ENCODE peak calls at places on chromosomes 5 and 9, in four cellular contexts. Y is memory B cell, F is left cardiac atrium, E is DMS 273 treated with DMSO at 0.1 percent for 48 hours. D is an unnamed sample.

GRCh38 chr9:123544007-123544827 is 188.2 kb downstream of the CRB2 start:
- DNase-seq in Y (peak), F (no peak), E (no peak), D (peak)

GRCh38 chr9:123401879-123402513 is 46.0 kb downstream of the CRB2 start:
- DNase-seq in Y (no peak), F (no peak), E (peak), D (peak)

GRCh38 chr5:76953551-76954382 is 922 bp downstream of the CRHBP start:
- DNase-seq in Y (no peak), F (no peak), E (no peak), D (no peak)

GRCh38 chr5:128021411-128021810 is 62.2 kb upstream of the SLC12A2 start:
- DNase-seq in Y (no peak), F (no peak), E (no peak), D (no peak)

GRCh38 chr9:136552117-136552685 is 6.4 kb upstream of the NOTCH1 start:
- DNase-seq in Y (no peak), F (no peak), E (no peak), D (no peak)

GRCh38 chr5:35294976-35295375 is 64.7 kb upstream of the PRLR start:
- DNase-seq in Y (no peak), F (no peak), E (no peak), D (peak)

GRCh38 chr5:14305045-14305444 is 161.9 kb downstream of the TRIO start:
- DNase-seq in Y (no peak), F (no peak), E (no peak), D (no peak)

GRCh38 chr9:89528540-89528939 is 30.6 kb upstream of the SEMA4D start:
- DNase-seq in Y (no peak), F (no peak), E (no peak), D (no peak)

GRCh38 chr9:136546697-136547481 is 1.0 kb upstream of the NOTCH1 start:
- DNase-seq in Y (no peak), F (peak), E (no peak), D (peak)

GRCh38 chr9:115913666-115914065 is 239.9 kb upstream of the PAPPA start:
- DNase-seq in Y (no peak), F (no peak), E (no peak), D (no peak)

GRCh38 chr9:109249615-109250014 is 71.2 kb downstream of the EPB41L4B start:
- DNase-seq in Y (no peak), F (no peak), E (no peak), D (no peak)

GRCh38 chr5:154097031-154097430 is 58.3 kb downstream of the MFAP3 start:
- DNase-seq in Y (no peak), F (no peak), E (no peak), D (no peak)

GRCh38 chr9:130028493-130029222 is 14.3 kb downstream of the FNBP1 start:
- DNase-seq in Y (no peak), F (no peak), E (no peak), D (no peak)

GRCh38 chr5:175517824-175518450 is 39.6 kb downstream of the SFXN1 start:
- DNase-seq in Y (no peak), F (no peak), E (no peak), D (no peak)

GRCh38 chr9:114433720-114434255 is 46.0 kb upstream of the AKNA start:
- DNase-seq in Y (no peak), F (no peak), E (no peak), D (no peak)

GRCh38 chr5:68746220-68747076 is 347.4 kb upstream of the SLC30A5 start:
- DNase-seq in Y (no peak), F (no peak), E (no peak), D (no peak)

D was measured in NCI-H2171.